ENCODE peak calls at places on chromosomes 6 and 20, in eight cellular contexts. Y is Calu3; S is HT1080; I is T-helper 2 cell; X is brain microvascular endothelial cell; U is stimulated activated CD8-positive, alpha-beta memory T cell treated with anti-CD3 and anti-CD28 coated beads, Interleukin-15, amount 100 ng/mL, for 24 hours; M is cardiac septum; J is CD4-positive, alpha-beta T cell. V is an unnamed sample.

GRCh38 chr6:36339156-36339555 is 2.5 kb upstream of the BNIP5 start:
- DNase-seq in S (no peak), U (no peak), M (no peak), Y (no peak), X (no peak), I (no peak), J (no peak), V (no peak)

GRCh38 chr6:135322427-135323201 is 141.5 kb downstream of the MYB start:
- DNase-seq in U (no peak), Y (no peak), I (no peak), S (no peak), M (no peak), J (no peak), X (no peak), V (no peak)

GRCh38 chr6:130500693-130501092 is 134.9 kb downstream of the TMEM200A start:
- DNase-seq in X (peak), I (no peak), Y (no peak), U (no peak), S (peak), J (no peak), M (no peak), V (peak)

GRCh38 chr6:152642578-152643375 is 5.6 kb upstream of the SYNE1 start:
- DNase-seq in Y (peak), M (peak), X (peak), J (no peak), I (no peak), U (no peak), S (peak), V (peak)

GRCh38 chr20:49187330-49188100 is 619 bp downstream of the STAU1 start:
- DNase-seq in X (no peak), S (no peak), M (no peak), Y (peak), U (no peak), I (peak), J (no peak), V (no peak)

GRCh38 chr20:15359056-15359455 is 1021.6 kb upstream of the FLRT3 start:
- DNase-seq in J (no peak), M (no peak), S (peak), Y (no peak), U (no peak), I (no peak), X (no peak), V (peak)

GRCh38 chr6:30598912-30599624 is 18.0 kb downstream of the PPP1R10 start:
- DNase-seq in J (no peak), X (no peak), M (no peak), I (no peak), S (no peak), U (no peak), Y (no peak), V (no peak)

GRCh38 chr20:13325033-13325432 is 104.0 kb downstream of the ISM1 start:
- DNase-seq in I (no peak), U (no peak), X (peak), Y (peak), J (no peak), M (no peak), S (peak), V (peak)

GRCh38 chr6:110348956-110349565 is 9.1 kb downstream of the METTL24 start:
- DNase-seq in M (no peak), X (no peak), Y (no peak), J (no peak), S (no peak), U (no peak), I (no peak), V (no peak)

GRCh38 chr20:36017034-36017951 is 48.9 kb downstream of the CNBD2 start:
- DNase-seq in I (no peak), J (no peak), M (no peak), Y (peak), S (peak), U (no peak), X (peak), V (peak)

GRCh38 chr6:142222022-142222421 is 75.0 kb downstream of the VTA1 start:
- DNase-seq in J (no peak), U (no peak), S (no peak), Y (no peak), I (no peak), M (no peak), X (no peak), V (no peak)

GRCh38 chr6:115948751-115949150 is 111.9 kb downstream of the FRK start:
- DNase-seq in M (no peak), X (no peak), U (no peak), S (no peak), I (no peak), J (no peak), Y (no peak), V (no peak)

GRCh38 chr20:54524849-54525248 is 49.5 kb downstream of the DOK5 start:
- DNase-seq in U (no peak), I (no peak), S (no peak), J (no peak), X (no peak), Y (no peak), M (no peak), V (no peak)

V was measured in fibroblast of lung.